ENCODE peak calls at places on chromosomes 3 and 15, in seven cellular contexts. One of them, this sample, is unnamed.

GRCh38 chr3:53044371-53045106 is 1.3 kb downstream of the SFMBT1 start:
- DNase-seq in stimulated activated CD4-positive, alpha-beta T cell treated with anti-CD3 and anti-CD28 coated beads, Interleukin-4, amount 100 ng/mL, for 1 hour: no peak
- DNase-seq in breast epithelium: no peak
- DNase-seq in activated naive CD8-positive, alpha-beta T cell treated with anti-CD3 and anti-CD28 coated beads, Interleukin-2, amount 50 U/mL, for 16 hours: no peak
- DNase-seq in left cardiac atrium: no peak
- DNase-seq in upper lobe of right lung: peak; percentile 72
- DNase-seq in tibial nerve: no peak
- DNase-seq in this sample: no peak

GRCh38 chr3:28376424-28376823 is 27.8 kb upstream of the AZI2 start:
- DNase-seq in stimulated activated CD4-positive, alpha-beta T cell treated with anti-CD3 and anti-CD28 coated beads, Interleukin-4, amount 100 ng/mL, for 1 hour: no peak
- DNase-seq in breast epithelium: no peak
- DNase-seq in activated naive CD8-positive, alpha-beta T cell treated with anti-CD3 and anti-CD28 coated beads, Interleukin-2, amount 50 U/mL, for 16 hours: no peak
- DNase-seq in left cardiac atrium: no peak
- DNase-seq in upper lobe of right lung: no peak
- DNase-seq in tibial nerve: no peak
- DNase-seq in this sample: no peak

GRCh38 chr15:100714034-100714748 is 111.8 kb downstream of the ASB7 start:
- DNase-seq in stimulated activated CD4-positive, alpha-beta T cell treated with anti-CD3 and anti-CD28 coated beads, Interleukin-4, amount 100 ng/mL, for 1 hour: no peak
- DNase-seq in breast epithelium: peak; percentile 37
- DNase-seq in activated naive CD8-positive, alpha-beta T cell treated with anti-CD3 and anti-CD28 coated beads, Interleukin-2, amount 50 U/mL, for 16 hours: no peak
- DNase-seq in left cardiac atrium: no peak
- DNase-seq in upper lobe of right lung: no peak
- DNase-seq in tibial nerve: no peak
- DNase-seq in this sample: no peak

GRCh38 chr3:65425880-65426279 is 612.8 kb downstream of the MAGI1 start:
- DNase-seq in stimulated activated CD4-positive, alpha-beta T cell treated with anti-CD3 and anti-CD28 coated beads, Interleukin-4, amount 100 ng/mL, for 1 hour: no peak
- DNase-seq in breast epithelium: no peak
- DNase-seq in activated naive CD8-positive, alpha-beta T cell treated with anti-CD3 and anti-CD28 coated beads, Interleukin-2, amount 50 U/mL, for 16 hours: no peak
- DNase-seq in left cardiac atrium: no peak
- DNase-seq in upper lobe of right lung: no peak
- DNase-seq in tibial nerve: no peak
- DNase-seq in this sample: no peak

GRCh38 chr15:45849136-45849535 is 214.3 kb downstream of the SQOR start:
- DNase-seq in stimulated activated CD4-positive, alpha-beta T cell treated with anti-CD3 and anti-CD28 coated beads, Interleukin-4, amount 100 ng/mL, for 1 hour: no peak
- DNase-seq in breast epithelium: no peak
- DNase-seq in activated naive CD8-positive, alpha-beta T cell treated with anti-CD3 and anti-CD28 coated beads, Interleukin-2, amount 50 U/mL, for 16 hours: no peak
- DNase-seq in left cardiac atrium: no peak
- DNase-seq in upper lobe of right lung: no peak
- DNase-seq in tibial nerve: no peak
- DNase-seq in this sample: no peak

GRCh38 chr3:58824285-58824684 is 157.7 kb upstream of the FAM3D start:
- DNase-seq in stimulated activated CD4-positive, alpha-beta T cell treated with anti-CD3 and anti-CD28 coated beads, Interleukin-4, amount 100 ng/mL, for 1 hour: peak; percentile 4
- DNase-seq in breast epithelium: no peak
- DNase-seq in activated naive CD8-positive, alpha-beta T cell treated with anti-CD3 and anti-CD28 coated beads, Interleukin-2, amount 50 U/mL, for 16 hours: no peak
- DNase-seq in left cardiac atrium: peak; percentile 46
- DNase-seq in upper lobe of right lung: peak; percentile 61
- DNase-seq in tibial nerve: no peak
- DNase-seq in this sample: no peak

GRCh38 chr15:66387176-66388056 is 704 bp downstream of the MAP2K1 start:
- DNase-seq in stimulated activated CD4-positive, alpha-beta T cell treated with anti-CD3 and anti-CD28 coated beads, Interleukin-4, amount 100 ng/mL, for 1 hour: peak; percentile 84
- DNase-seq in breast epithelium: peak; percentile 60
- DNase-seq in activated naive CD8-positive, alpha-beta T cell treated with anti-CD3 and anti-CD28 coated beads, Interleukin-2, amount 50 U/mL, for 16 hours: peak; percentile 60
- DNase-seq in left cardiac atrium: peak; percentile 80
- DNase-seq in upper lobe of right lung: peak; percentile 82
- DNase-seq in tibial nerve: peak; percentile 19
- DNase-seq in this sample: peak; percentile 77

GRCh38 chr3:168812234-168812633 is 716.5 kb upstream of the GOLIM4 start:
- DNase-seq in stimulated activated CD4-positive, alpha-beta T cell treated with anti-CD3 and anti-CD28 coated beads, Interleukin-4, amount 100 ng/mL, for 1 hour: no peak
- DNase-seq in breast epithelium: no peak
- DNase-seq in activated naive CD8-positive, alpha-beta T cell treated with anti-CD3 and anti-CD28 coated beads, Interleukin-2, amount 50 U/mL, for 16 hours: no peak
- DNase-seq in left cardiac atrium: no peak
- DNase-seq in upper lobe of right lung: no peak
- DNase-seq in tibial nerve: no peak
- DNase-seq in this sample: no peak

GRCh38 chr15:70479056-70479455 is 284.3 kb downstream of the UACA start:
- DNase-seq in stimulated activated CD4-positive, alpha-beta T cell treated with anti-CD3 and anti-CD28 coated beads, Interleukin-4, amount 100 ng/mL, for 1 hour: no peak
- DNase-seq in breast epithelium: no peak
- DNase-seq in activated naive CD8-positive, alpha-beta T cell treated with anti-CD3 and anti-CD28 coated beads, Interleukin-2, amount 50 U/mL, for 16 hours: no peak
- DNase-seq in left cardiac atrium: peak; percentile 9
- DNase-seq in upper lobe of right lung: no peak
- DNase-seq in tibial nerve: no peak
- DNase-seq in this sample: no peak

GRCh38 chr3:135908225-135908624 is 57.3 kb upstream of the PPP2R3A start:
- DNase-seq in stimulated activated CD4-positive, alpha-beta T cell treated with anti-CD3 and anti-CD28 coated beads, Interleukin-4, amount 100 ng/mL, for 1 hour: no peak
- DNase-seq in breast epithelium: no peak
- DNase-seq in activated naive CD8-positive, alpha-beta T cell treated with anti-CD3 and anti-CD28 coated beads, Interleukin-2, amount 50 U/mL, for 16 hours: no peak
- DNase-seq in left cardiac atrium: no peak
- DNase-seq in upper lobe of right lung: no peak
- DNase-seq in tibial nerve: no peak
- DNase-seq in this sample: no peak

GRCh38 chr3:16884084-16884747 is 539 bp upstream of the PLCL2 start:
- DNase-seq in stimulated activated CD4-positive, alpha-beta T cell treated with anti-CD3 and anti-CD28 coated beads, Interleukin-4, amount 100 ng/mL, for 1 hour: peak; percentile 85
- DNase-seq in breast epithelium: no peak
- DNase-seq in activated naive CD8-positive, alpha-beta T cell treated with anti-CD3 and anti-CD28 coated beads, Interleukin-2, amount 50 U/mL, for 16 hours: peak; percentile 65
- DNase-seq in left cardiac atrium: peak; percentile 78
- DNase-seq in upper lobe of right lung: peak; percentile 84
- DNase-seq in tibial nerve: peak; percentile 25
- DNase-seq in this sample: peak; percentile 86

GRCh38 chr15:48796930-48797329 is 13.9 kb downstream of the CEP152 start:
- DNase-seq in stimulated activated CD4-positive, alpha-beta T cell treated with anti-CD3 and anti-CD28 coated beads, Interleukin-4, amount 100 ng/mL, for 1 hour: no peak
- DNase-seq in breast epithelium: no peak
- DNase-seq in activated naive CD8-positive, alpha-beta T cell treated with anti-CD3 and anti-CD28 coated beads, Interleukin-2, amount 50 U/mL, for 16 hours: no peak
- DNase-seq in left cardiac atrium: no peak
- DNase-seq in upper lobe of right lung: no peak
- DNase-seq in tibial nerve: no peak
- DNase-seq in this sample: no peak

GRCh38 chr3:98770261-98771039 is 7.3 kb downstream of the ST3GAL6 start:
- DNase-seq in stimulated activated CD4-positive, alpha-beta T cell treated with anti-CD3 and anti-CD28 coated beads, Interleukin-4, amount 100 ng/mL, for 1 hour: no peak
- DNase-seq in breast epithelium: peak; percentile 56
- DNase-seq in activated naive CD8-positive, alpha-beta T cell treated with anti-CD3 and anti-CD28 coated beads, Interleukin-2, amount 50 U/mL, for 16 hours: no peak
- DNase-seq in left cardiac atrium: no peak
- DNase-seq in upper lobe of right lung: no peak
- DNase-seq in tibial nerve: no peak
- DNase-seq in this sample: no peak

GRCh38 chr3:129016366-129016724 is 15.2 kb downstream of the EFCC1 start:
- DNase-seq in stimulated activated CD4-positive, alpha-beta T cell treated with anti-CD3 and anti-CD28 coated beads, Interleukin-4, amount 100 ng/mL, for 1 hour: peak; percentile 59
- DNase-seq in breast epithelium: no peak
- DNase-seq in activated naive CD8-positive, alpha-beta T cell treated with anti-CD3 and anti-CD28 coated beads, Interleukin-2, amount 50 U/mL, for 16 hours: no peak
- DNase-seq in left cardiac atrium: no peak
- DNase-seq in upper lobe of right lung: no peak
- DNase-seq in tibial nerve: no peak
- DNase-seq in this sample: no peak

GRCh38 chr15:31367730-31368344 is 41.2 kb downstream of the KLF13 start:
- DNase-seq in stimulated activated CD4-positive, alpha-beta T cell treated with anti-CD3 and anti-CD28 coated beads, Interleukin-4, amount 100 ng/mL, for 1 hour: no peak
- DNase-seq in breast epithelium: no peak
- DNase-seq in activated naive CD8-positive, alpha-beta T cell treated with anti-CD3 and anti-CD28 coated beads, Interleukin-2, amount 50 U/mL, for 16 hours: no peak
- DNase-seq in left cardiac atrium: no peak
- DNase-seq in upper lobe of right lung: no peak
- DNase-seq in tibial nerve: no peak
- DNase-seq in this sample: no peak

GRCh38 chr3:105868450-105868744 is 415 bp downstream of the CBLB start:
- DNase-seq in stimulated activated CD4-positive, alpha-beta T cell treated with anti-CD3 and anti-CD28 coated beads, Interleukin-4, amount 100 ng/mL, for 1 hour: no peak
- DNase-seq in breast epithelium: peak; percentile 61
- DNase-seq in activated naive CD8-positive, alpha-beta T cell treated with anti-CD3 and anti-CD28 coated beads, Interleukin-2, amount 50 U/mL, for 16 hours: no peak
- DNase-seq in left cardiac atrium: peak; percentile 73
- DNase-seq in upper lobe of right lung: peak; percentile 86
- DNase-seq in tibial nerve: peak; percentile 24
- DNase-seq in this sample: peak; percentile 79

GRCh38 chr3:197889204-197889930 is 60.6 kb upstream of the RPL35A start:
- DNase-seq in stimulated activated CD4-positive, alpha-beta T cell treated with anti-CD3 and anti-CD28 coated beads, Interleukin-4, amount 100 ng/mL, for 1 hour: no peak
- DNase-seq in breast epithelium: no peak
- DNase-seq in activated naive CD8-positive, alpha-beta T cell treated with anti-CD3 and anti-CD28 coated beads, Interleukin-2, amount 50 U/mL, for 16 hours: no peak
- DNase-seq in left cardiac atrium: no peak
- DNase-seq in upper lobe of right lung: no peak
- DNase-seq in tibial nerve: no peak
- DNase-seq in this sample: no peak

GRCh38 chr3:34015204-34016142 is 217.0 kb downstream of the PDCD6IP start:
- DNase-seq in stimulated activated CD4-positive, alpha-beta T cell treated with anti-CD3 and anti-CD28 coated beads, Interleukin-4, amount 100 ng/mL, for 1 hour: no peak
- DNase-seq in breast epithelium: no peak
- DNase-seq in activated naive CD8-positive, alpha-beta T cell treated with anti-CD3 and anti-CD28 coated beads, Interleukin-2, amount 50 U/mL, for 16 hours: no peak
- DNase-seq in left cardiac atrium: no peak
- DNase-seq in upper lobe of right lung: no peak
- DNase-seq in tibial nerve: no peak
- DNase-seq in this sample: no peak

GRCh38 chr3:187507905-187508304 is 139.7 kb downstream of the RTP4 start:
- DNase-seq in stimulated activated CD4-positive, alpha-beta T cell treated with anti-CD3 and anti-CD28 coated beads, Interleukin-4, amount 100 ng/mL, for 1 hour: no peak
- DNase-seq in breast epithelium: no peak
- DNase-seq in activated naive CD8-positive, alpha-beta T cell treated with anti-CD3 and anti-CD28 coated beads, Interleukin-2, amount 50 U/mL, for 16 hours: no peak
- DNase-seq in left cardiac atrium: no peak
- DNase-seq in upper lobe of right lung: no peak
- DNase-seq in tibial nerve: no peak
- DNase-seq in this sample: no peak

GRCh38 chr3:58383904-58384303 is 49.7 kb downstream of the PDHB start:
- DNase-seq in stimulated activated CD4-positive, alpha-beta T cell treated with anti-CD3 and anti-CD28 coated beads, Interleukin-4, amount 100 ng/mL, for 1 hour: no peak
- DNase-seq in breast epithelium: peak; percentile 65
- DNase-seq in activated naive CD8-positive, alpha-beta T cell treated with anti-CD3 and anti-CD28 coated beads, Interleukin-2, amount 50 U/mL, for 16 hours: no peak
- DNase-seq in left cardiac atrium: peak; percentile 22
- DNase-seq in upper lobe of right lung: no peak
- DNase-seq in tibial nerve: no peak
- DNase-seq in this sample: no peak

GRCh38 chr15:33064878-33065277 is 129.6 kb downstream of the FMN1 start:
- DNase-seq in stimulated activated CD4-positive, alpha-beta T cell treated with anti-CD3 and anti-CD28 coated beads, Interleukin-4, amount 100 ng/mL, for 1 hour: no peak
- DNase-seq in breast epithelium: no peak
- DNase-seq in activated naive CD8-positive, alpha-beta T cell treated with anti-CD3 and anti-CD28 coated beads, Interleukin-2, amount 50 U/mL, for 16 hours: no peak
- DNase-seq in left cardiac atrium: no peak
- DNase-seq in upper lobe of right lung: no peak
- DNase-seq in tibial nerve: no peak
- DNase-seq in this sample: no peak

GRCh38 chr3:11933529-11933928 is 70.7 kb upstream of the SYN2 start:
- DNase-seq in stimulated activated CD4-positive, alpha-beta T cell treated with anti-CD3 and anti-CD28 coated beads, Interleukin-4, amount 100 ng/mL, for 1 hour: no peak
- DNase-seq in breast epithelium: no peak
- DNase-seq in activated naive CD8-positive, alpha-beta T cell treated with anti-CD3 and anti-CD28 coated beads, Interleukin-2, amount 50 U/mL, for 16 hours: no peak
- DNase-seq in left cardiac atrium: no peak
- DNase-seq in upper lobe of right lung: no peak
- DNase-seq in tibial nerve: no peak
- DNase-seq in this sample: no peak

GRCh38 chr3:136114421-136114820 is 81.7 kb downstream of the MSL2 start:
- DNase-seq in stimulated activated CD4-positive, alpha-beta T cell treated with anti-CD3 and anti-CD28 coated beads, Interleukin-4, amount 100 ng/mL, for 1 hour: no peak
- DNase-seq in breast epithelium: no peak
- DNase-seq in activated naive CD8-positive, alpha-beta T cell treated with anti-CD3 and anti-CD28 coated beads, Interleukin-2, amount 50 U/mL, for 16 hours: no peak
- DNase-seq in left cardiac atrium: no peak
- DNase-seq in upper lobe of right lung: no peak
- DNase-seq in tibial nerve: no peak
- DNase-seq in this sample: no peak

GRCh38 chr15:77568960-77569646 is 63.6 kb downstream of the LINGO1 start:
- DNase-seq in stimulated activated CD4-positive, alpha-beta T cell treated with anti-CD3 and anti-CD28 coated beads, Interleukin-4, amount 100 ng/mL, for 1 hour: no peak
- DNase-seq in breast epithelium: peak; percentile 73
- DNase-seq in activated naive CD8-positive, alpha-beta T cell treated with anti-CD3 and anti-CD28 coated beads, Interleukin-2, amount 50 U/mL, for 16 hours: no peak
- DNase-seq in left cardiac atrium: peak; percentile 53
- DNase-seq in upper lobe of right lung: peak; percentile 75
- DNase-seq in tibial nerve: peak; percentile 19
- DNase-seq in this sample: no peak

GRCh38 chr3:167882057-167882667 is 146.6 kb downstream of the SERPINI1 start:
- DNase-seq in stimulated activated CD4-positive, alpha-beta T cell treated with anti-CD3 and anti-CD28 coated beads, Interleukin-4, amount 100 ng/mL, for 1 hour: no peak
- DNase-seq in breast epithelium: no peak
- DNase-seq in activated naive CD8-positive, alpha-beta T cell treated with anti-CD3 and anti-CD28 coated beads, Interleukin-2, amount 50 U/mL, for 16 hours: no peak
- DNase-seq in left cardiac atrium: no peak
- DNase-seq in upper lobe of right lung: no peak
- DNase-seq in tibial nerve: no peak
- DNase-seq in this sample: no peak

GRCh38 chr3:33364060-33364459 is 76.1 kb downstream of the UBP1 start:
- DNase-seq in stimulated activated CD4-positive, alpha-beta T cell treated with anti-CD3 and anti-CD28 coated beads, Interleukin-4, amount 100 ng/mL, for 1 hour: no peak
- DNase-seq in breast epithelium: no peak
- DNase-seq in activated naive CD8-positive, alpha-beta T cell treated with anti-CD3 and anti-CD28 coated beads, Interleukin-2, amount 50 U/mL, for 16 hours: no peak
- DNase-seq in left cardiac atrium: no peak
- DNase-seq in upper lobe of right lung: no peak
- DNase-seq in tibial nerve: no peak
- DNase-seq in this sample: no peak

GRCh38 chr3:113898892-113899291 is 48.9 kb upstream of the ZDHHC23 start:
- DNase-seq in stimulated activated CD4-positive, alpha-beta T cell treated with anti-CD3 and anti-CD28 coated beads, Interleukin-4, amount 100 ng/mL, for 1 hour: no peak
- DNase-seq in breast epithelium: no peak
- DNase-seq in activated naive CD8-positive, alpha-beta T cell treated with anti-CD3 and anti-CD28 coated beads, Interleukin-2, amount 50 U/mL, for 16 hours: no peak
- DNase-seq in left cardiac atrium: no peak
- DNase-seq in upper lobe of right lung: no peak
- DNase-seq in tibial nerve: no peak
- DNase-seq in this sample: no peak

GRCh38 chr15:58932791-58933310 is 628 bp downstream of the SLTM start:
- DNase-seq in stimulated activated CD4-positive, alpha-beta T cell treated with anti-CD3 and anti-CD28 coated beads, Interleukin-4, amount 100 ng/mL, for 1 hour: no peak
- DNase-seq in breast epithelium: no peak
- DNase-seq in activated naive CD8-positive, alpha-beta T cell treated with anti-CD3 and anti-CD28 coated beads, Interleukin-2, amount 50 U/mL, for 16 hours: peak; percentile 1
- DNase-seq in left cardiac atrium: no peak
- DNase-seq in upper lobe of right lung: no peak
- DNase-seq in tibial nerve: no peak
- DNase-seq in this sample: no peak

GRCh38 chr15:74529911-74530310 is 11.1 kb upstream of the ARID3B start:
- DNase-seq in stimulated activated CD4-positive, alpha-beta T cell treated with anti-CD3 and anti-CD28 coated beads, Interleukin-4, amount 100 ng/mL, for 1 hour: no peak
- DNase-seq in breast epithelium: no peak
- DNase-seq in activated naive CD8-positive, alpha-beta T cell treated with anti-CD3 and anti-CD28 coated beads, Interleukin-2, amount 50 U/mL, for 16 hours: no peak
- DNase-seq in left cardiac atrium: no peak
- DNase-seq in upper lobe of right lung: no peak
- DNase-seq in tibial nerve: no peak
- DNase-seq in this sample: no peak

GRCh38 chr3:123347691-123348264 is 101.1 kb downstream of the ADCY5 start:
- DNase-seq in stimulated activated CD4-positive, alpha-beta T cell treated with anti-CD3 and anti-CD28 coated beads, Interleukin-4, amount 100 ng/mL, for 1 hour: no peak
- DNase-seq in breast epithelium: peak; percentile 42
- DNase-seq in activated naive CD8-positive, alpha-beta T cell treated with anti-CD3 and anti-CD28 coated beads, Interleukin-2, amount 50 U/mL, for 16 hours: no peak
- DNase-seq in left cardiac atrium: no peak
- DNase-seq in upper lobe of right lung: peak; percentile 42
- DNase-seq in tibial nerve: no peak
- DNase-seq in this sample: no peak

GRCh38 chr3:36926292-36926897 is 18.5 kb downstream of the TRANK1 start:
- DNase-seq in stimulated activated CD4-positive, alpha-beta T cell treated with anti-CD3 and anti-CD28 coated beads, Interleukin-4, amount 100 ng/mL, for 1 hour: no peak
- DNase-seq in breast epithelium: no peak
- DNase-seq in activated naive CD8-positive, alpha-beta T cell treated with anti-CD3 and anti-CD28 coated beads, Interleukin-2, amount 50 U/mL, for 16 hours: no peak
- DNase-seq in left cardiac atrium: no peak
- DNase-seq in upper lobe of right lung: no peak
- DNase-seq in tibial nerve: no peak
- DNase-seq in this sample: no peak

GRCh38 chr3:104245241-104245640 is 1121.5 kb upstream of the ALCAM start:
- DNase-seq in stimulated activated CD4-positive, alpha-beta T cell treated with anti-CD3 and anti-CD28 coated beads, Interleukin-4, amount 100 ng/mL, for 1 hour: no peak
- DNase-seq in breast epithelium: no peak
- DNase-seq in activated naive CD8-positive, alpha-beta T cell treated with anti-CD3 and anti-CD28 coated beads, Interleukin-2, amount 50 U/mL, for 16 hours: no peak
- DNase-seq in left cardiac atrium: no peak
- DNase-seq in upper lobe of right lung: no peak
- DNase-seq in tibial nerve: no peak
- DNase-seq in this sample: no peak

GRCh38 chr15:99361541-99362185 is 110.4 kb downstream of the LRRC28 start:
- DNase-seq in stimulated activated CD4-positive, alpha-beta T cell treated with anti-CD3 and anti-CD28 coated beads, Interleukin-4, amount 100 ng/mL, for 1 hour: no peak
- DNase-seq in breast epithelium: no peak
- DNase-seq in activated naive CD8-positive, alpha-beta T cell treated with anti-CD3 and anti-CD28 coated beads, Interleukin-2, amount 50 U/mL, for 16 hours: no peak
- DNase-seq in left cardiac atrium: no peak
- DNase-seq in upper lobe of right lung: no peak
- DNase-seq in tibial nerve: no peak
- DNase-seq in this sample: no peak

GRCh38 chr3:9976736-9977709 is 9.6 kb downstream of the EMC3 start:
- DNase-seq in stimulated activated CD4-positive, alpha-beta T cell treated with anti-CD3 and anti-CD28 coated beads, Interleukin-4, amount 100 ng/mL, for 1 hour: no peak
- DNase-seq in breast epithelium: peak; percentile 69
- DNase-seq in activated naive CD8-positive, alpha-beta T cell treated with anti-CD3 and anti-CD28 coated beads, Interleukin-2, amount 50 U/mL, for 16 hours: no peak
- DNase-seq in left cardiac atrium: peak; percentile 81
- DNase-seq in upper lobe of right lung: peak; percentile 76
- DNase-seq in tibial nerve: peak; percentile 47
- DNase-seq in this sample: no peak

GRCh38 chr15:77856718-77857346 is 220.7 kb downstream of the TBC1D2B start:
- DNase-seq in stimulated activated CD4-positive, alpha-beta T cell treated with anti-CD3 and anti-CD28 coated beads, Interleukin-4, amount 100 ng/mL, for 1 hour: no peak
- DNase-seq in breast epithelium: peak; percentile 1
- DNase-seq in activated naive CD8-positive, alpha-beta T cell treated with anti-CD3 and anti-CD28 coated beads, Interleukin-2, amount 50 U/mL, for 16 hours: no peak
- DNase-seq in left cardiac atrium: no peak
- DNase-seq in upper lobe of right lung: no peak
- DNase-seq in tibial nerve: no peak
- DNase-seq in this sample: peak; percentile 21

This sample was measured in sciatic nerve.